ENCODE peak calls at places on chromosomes 2 and 18, in five cellular contexts. One of them, this sample, is unnamed.

GRCh38 chr18:42792731-42793130 is 322.8 kb downstream of the RIT2 start:
- DNase-seq in fibroblast of lung: peak; percentile 32
- DNase-seq in kidney: no peak
- DNase-seq in K562: no peak
- DNase-seq in IMR-90: no peak
- DNase-seq in this sample: no peak

GRCh38 chr2:168567840-168568239 is 111.8 kb downstream of the CERS6 start:
- DNase-seq in fibroblast of lung: peak; percentile 21
- DNase-seq in kidney: no peak
- DNase-seq in K562: no peak
- DNase-seq in IMR-90: no peak
- DNase-seq in this sample: no peak

GRCh38 chr18:6022840-6023239 is 127.5 kb upstream of the TMEM200C start:
- DNase-seq in fibroblast of lung: peak; percentile 85
- DNase-seq in kidney: no peak
- DNase-seq in K562: no peak
- DNase-seq in IMR-90: peak; percentile 61
- DNase-seq in this sample: no peak

GRCh38 chr2:232318175-232318855 is 60.2 kb upstream of the ALPP start:
- DNase-seq in fibroblast of lung: no peak
- DNase-seq in kidney: no peak
- DNase-seq in K562: no peak
- DNase-seq in IMR-90: no peak
- DNase-seq in this sample: no peak

GRCh38 chr2:231541605-231542509 is 11.6 kb upstream of the NMUR1 start:
- DNase-seq in fibroblast of lung: no peak
- DNase-seq in kidney: no peak
- DNase-seq in K562: peak; percentile 27
- DNase-seq in IMR-90: no peak
- DNase-seq in this sample: no peak

GRCh38 chr18:40877096-40877495 is 1077.9 kb upstream of the PIK3C3 start:
- DNase-seq in fibroblast of lung: peak; percentile 96
- DNase-seq in kidney: no peak
- DNase-seq in K562: no peak
- DNase-seq in IMR-90: peak; percentile 97
- DNase-seq in this sample: no peak

GRCh38 chr18:57003342-57003741 is 143.5 kb upstream of the BOD1L2 start:
- DNase-seq in fibroblast of lung: no peak
- DNase-seq in kidney: no peak
- DNase-seq in K562: no peak
- DNase-seq in IMR-90: no peak
- DNase-seq in this sample: no peak

GRCh38 chr2:195503208-195503607 is 153.8 kb upstream of the SLC39A10 start:
- DNase-seq in fibroblast of lung: no peak
- DNase-seq in kidney: no peak
- DNase-seq in K562: no peak
- DNase-seq in IMR-90: no peak
- DNase-seq in this sample: no peak

GRCh38 chr2:63488118-63488713 is 100.1 kb downstream of the WDPCP start:
- DNase-seq in fibroblast of lung: peak; percentile 20
- DNase-seq in kidney: no peak
- DNase-seq in K562: peak; percentile 35
- DNase-seq in IMR-90: peak; percentile 46
- DNase-seq in this sample: peak; percentile 44

GRCh38 chr2:233976690-233977294 is 59.6 kb downstream of the TRPM8 start:
- DNase-seq in fibroblast of lung: peak; percentile 76
- DNase-seq in kidney: no peak
- DNase-seq in K562: peak; percentile 3
- DNase-seq in IMR-90: peak; percentile 76
- DNase-seq in this sample: peak; percentile 36

GRCh38 chr2:36388472-36388871 is 32.9 kb downstream of the CRIM1 start:
- DNase-seq in fibroblast of lung: no peak
- DNase-seq in kidney: no peak
- DNase-seq in K562: no peak
- DNase-seq in IMR-90: no peak
- DNase-seq in this sample: no peak

GRCh38 chr2:97761192-97761591 is 47.8 kb downstream of the ZAP70 start:
- DNase-seq in fibroblast of lung: no peak
- DNase-seq in kidney: peak; percentile 75
- DNase-seq in K562: no peak
- DNase-seq in IMR-90: no peak
- DNase-seq in this sample: no peak

GRCh38 chr2:190607014-190607597 is 41.8 kb upstream of the NAB1 start:
- DNase-seq in fibroblast of lung: peak; percentile 99
- DNase-seq in kidney: no peak
- DNase-seq in K562: peak; percentile 70
- DNase-seq in IMR-90: peak; percentile 83
- DNase-seq in this sample: no peak

GRCh38 chr18:13813271-13813849 is 10.6 kb upstream of the MC5R start:
- DNase-seq in fibroblast of lung: peak; percentile 21
- DNase-seq in kidney: no peak
- DNase-seq in K562: peak; percentile 59
- DNase-seq in IMR-90: peak; percentile 51
- DNase-seq in this sample: peak; percentile 76

GRCh38 chr2:239990966-239991365 is 34.2 kb downstream of the NDUFA10 start:
- DNase-seq in fibroblast of lung: no peak
- DNase-seq in kidney: no peak
- DNase-seq in K562: no peak
- DNase-seq in IMR-90: no peak
- DNase-seq in this sample: no peak

DNA sequence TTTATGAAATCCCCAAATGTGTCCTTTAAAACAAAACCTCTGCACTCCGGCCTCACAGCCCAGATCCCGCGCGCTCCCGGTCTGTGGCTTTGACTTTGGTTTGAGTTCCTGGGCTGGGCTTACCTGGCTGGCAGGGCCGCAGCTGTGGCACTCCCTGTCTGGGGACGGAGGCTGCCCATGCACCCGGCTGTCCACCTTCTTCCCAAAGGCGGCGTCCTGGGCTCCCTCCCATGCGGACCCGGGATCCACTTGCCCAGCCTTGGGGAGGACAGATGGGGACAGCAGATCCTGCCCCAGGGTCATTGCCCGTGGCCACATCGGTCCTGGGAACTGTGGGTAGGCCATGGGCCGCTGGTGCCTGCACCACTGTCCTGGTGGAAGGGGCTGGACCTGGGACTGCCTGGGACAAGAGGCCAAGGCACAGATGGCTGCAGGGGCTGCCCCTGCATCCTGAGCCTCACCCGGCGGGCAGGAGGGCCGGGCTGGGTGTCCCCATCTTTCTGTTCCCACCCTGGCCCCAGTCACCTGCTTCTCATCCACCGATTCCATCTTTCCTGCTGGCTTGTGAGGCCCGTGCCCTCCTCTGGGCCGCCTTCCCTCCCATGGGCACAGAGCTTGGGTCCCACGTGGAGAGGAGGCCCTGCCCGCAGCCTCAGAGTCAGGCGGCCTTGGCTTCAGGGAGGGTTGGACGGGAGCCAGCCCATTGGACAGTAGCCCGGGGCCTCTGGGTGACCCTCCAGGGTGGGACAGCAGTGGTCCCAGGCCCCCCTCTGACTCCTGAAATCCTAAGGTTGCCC is 27.7 kb downstream of the NFATC1 start:
- DNase-seq in fibroblast of lung: no peak
- DNase-seq in kidney: peak; percentile 71
- DNase-seq in K562: no peak
- DNase-seq in IMR-90: no peak
- DNase-seq in this sample: no peak
- H3K9ac ChIP-seq in fibroblast of lung: no peak overlapping the region
- H3K9ac ChIP-seq in kidney: no peak overlapping the region
- H3K9ac ChIP-seq in K562: no peak overlapping the region
- H3K9ac ChIP-seq in IMR-90: no peak overlapping the region
- H3K9ac ChIP-seq in this sample: no peak overlapping the region

GRCh38 chr2:23563151-23563550 is 178.2 kb downstream of the KLHL29 start:
- DNase-seq in fibroblast of lung: no peak
- DNase-seq in kidney: peak; percentile 58
- DNase-seq in K562: no peak
- DNase-seq in IMR-90: no peak
- DNase-seq in this sample: no peak

GRCh38 chr2:23565374-23565773 is 180.4 kb downstream of the KLHL29 start:
- DNase-seq in fibroblast of lung: no peak
- DNase-seq in kidney: no peak
- DNase-seq in K562: no peak
- DNase-seq in IMR-90: no peak
- DNase-seq in this sample: no peak

GRCh38 chr2:23564618-23564967 is 179.6 kb downstream of the KLHL29 start:
- DNase-seq in fibroblast of lung: peak; percentile 61
- DNase-seq in kidney: no peak
- DNase-seq in K562: no peak
- DNase-seq in IMR-90: no peak
- DNase-seq in this sample: no peak

GRCh38 chr2:23562143-23562542 is 177.2 kb downstream of the KLHL29 start:
- DNase-seq in fibroblast of lung: no peak
- DNase-seq in kidney: no peak
- DNase-seq in K562: no peak
- DNase-seq in IMR-90: no peak
- DNase-seq in this sample: no peak

GRCh38 chr2:23563673-23564617 is 179.0 kb downstream of the KLHL29 start:
- DNase-seq in fibroblast of lung: peak; percentile 51
- DNase-seq in kidney: peak; percentile 81
- DNase-seq in K562: no peak
- DNase-seq in IMR-90: peak; percentile 69
- DNase-seq in this sample: no peak
- H3K9ac ChIP-seq in fibroblast of lung: no peak overlapping the region
- H3K9ac ChIP-seq in kidney: no peak overlapping the region
- H3K9ac ChIP-seq in K562: no peak overlapping the region
- H3K9ac ChIP-seq in IMR-90: no peak overlapping the region
- H3K9ac ChIP-seq in this sample: no peak overlapping the region

DNA sequence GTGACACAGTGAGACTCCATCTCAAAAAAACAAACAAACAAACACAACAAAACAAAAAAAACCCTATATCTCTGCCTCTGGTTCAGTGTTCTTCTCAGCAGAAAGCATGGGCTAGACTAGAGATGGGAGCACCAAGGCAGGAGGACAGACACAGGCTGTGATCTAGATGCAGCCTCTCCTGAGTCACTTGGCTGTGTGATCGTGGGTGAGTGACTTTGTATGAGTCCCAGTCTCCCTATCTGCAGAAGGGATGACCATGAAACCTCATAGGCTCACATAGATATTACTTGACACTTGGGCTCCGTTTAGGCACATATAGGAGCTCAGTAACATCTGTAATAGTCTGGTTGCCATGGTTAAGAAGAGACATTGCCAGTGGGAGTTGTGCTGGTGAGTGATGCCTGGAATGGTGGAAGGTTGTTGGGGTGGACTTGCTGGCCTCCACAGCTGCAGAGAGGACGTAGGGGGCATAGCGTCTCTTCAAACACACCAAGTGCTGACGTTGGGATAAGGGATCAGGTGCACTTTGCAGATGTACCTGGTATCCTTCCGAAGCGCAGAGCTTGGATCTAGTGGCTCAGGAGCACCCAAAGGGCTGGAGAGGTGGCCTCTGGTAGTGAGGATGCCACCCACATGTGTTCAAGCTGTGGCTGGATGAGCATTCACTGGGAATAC is 318.9 kb upstream of the HS6ST1 start:
- DNase-seq in fibroblast of lung: no peak
- DNase-seq in kidney: no peak
- DNase-seq in K562: no peak
- DNase-seq in IMR-90: no peak
- DNase-seq in this sample: peak; percentile 1
- H3K9ac ChIP-seq in fibroblast of lung: no peak overlapping the region
- H3K9ac ChIP-seq in kidney: no peak overlapping the region
- H3K9ac ChIP-seq in K562: no peak overlapping the region
- H3K9ac ChIP-seq in IMR-90: no peak overlapping the region
- H3K9ac ChIP-seq in this sample: no peak overlapping the region

DNA sequence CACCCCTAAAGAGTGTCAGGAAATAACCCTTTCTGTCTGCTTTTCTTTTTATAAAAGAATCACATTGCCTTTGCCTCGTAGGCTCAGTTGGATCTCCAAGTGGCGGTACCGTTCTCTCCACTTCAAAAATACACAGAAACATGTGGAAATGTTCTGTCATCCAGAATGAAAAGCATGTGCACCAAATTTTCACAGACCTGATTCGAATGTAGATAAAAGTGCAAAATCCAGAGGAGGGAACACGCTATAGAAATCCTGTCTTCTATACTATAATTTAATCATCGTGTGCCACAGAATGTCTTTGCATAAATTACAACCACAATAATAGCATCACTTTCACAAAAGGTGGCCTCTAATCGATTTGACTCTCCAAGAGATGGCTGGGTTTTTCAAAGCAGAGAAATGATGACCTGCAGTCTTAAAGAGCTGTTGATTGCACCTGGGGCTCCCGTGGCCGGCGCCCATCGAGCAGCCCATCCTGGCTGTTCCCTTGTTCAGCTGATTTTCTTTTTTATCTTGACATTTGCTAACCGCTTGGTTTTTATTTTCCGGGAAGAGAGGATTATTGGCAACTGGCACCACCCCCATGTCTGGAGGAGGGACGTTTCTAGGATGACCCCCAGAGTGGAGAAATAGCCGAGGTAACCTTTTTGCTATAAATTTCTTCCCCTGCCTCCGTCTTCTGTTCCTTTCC is 290.2 kb downstream of the SOX11 start:
- DNase-seq in fibroblast of lung: no peak
- DNase-seq in kidney: no peak
- DNase-seq in K562: no peak
- DNase-seq in IMR-90: no peak
- DNase-seq in this sample: no peak
- H3K9ac ChIP-seq in fibroblast of lung: no peak overlapping the region
- H3K9ac ChIP-seq in kidney: no peak overlapping the region
- H3K9ac ChIP-seq in K562: no peak overlapping the region
- H3K9ac ChIP-seq in IMR-90: no peak overlapping the region
- H3K9ac ChIP-seq in this sample: no peak overlapping the region

This sample was measured in DND-41.